ENCODE peak calls at places on chromosomes 4 and X, in four cellular contexts. One of them, this sample, is unnamed. For H3K4me1, the result is how much of the 10 kb centered on the place peaks cover.

GRCh38 chr4:12924728-12925320 is 559.3 kb downstream of the RAB28 start:
- DNase-seq in HepG2: peak
- DNase-seq in stomach: no peak
- DNase-seq in suprapubic skin: no peak
- DNase-seq in this sample: no peak

GRCh38 chrX:23779025-23779424 is 3.9 kb upstream of the SAT1 start:
- DNase-seq in stomach: no peak
- DNase-seq in HepG2: no peak
- DNase-seq in suprapubic skin: no peak
- DNase-seq in this sample: no peak

GRCh38 chrX:109356684-109357083 is 125.2 kb downstream of the GUCY2F start:
- DNase-seq in HepG2: no peak
- DNase-seq in stomach: no peak
- DNase-seq in suprapubic skin: no peak
- DNase-seq in this sample: no peak

GRCh38 chr4:150237110-150237852 is 159.0 kb downstream of the DCLK2 start:
- DNase-seq in stomach: no peak
- DNase-seq in suprapubic skin: no peak
- DNase-seq in HepG2: no peak
- DNase-seq in this sample: no peak

GRCh38 chr4:135073389-135073788 is 871.8 kb upstream of the PABPC4L start:
- DNase-seq in stomach: no peak
- DNase-seq in HepG2: no peak
- DNase-seq in suprapubic skin: no peak
- DNase-seq in this sample: no peak

GRCh38 chrX:132488092-132488749 is 617 bp downstream of the MBNL3 start:
- DNase-seq in stomach: no peak
- DNase-seq in suprapubic skin: no peak
- DNase-seq in HepG2: no peak
- DNase-seq in this sample: peak

GRCh38 chrX:19833034-19833677 is 54.2 kb downstream of the SH3KBP1 start:
- DNase-seq in HepG2: no peak
- DNase-seq in stomach: no peak
- DNase-seq in suprapubic skin: no peak
- DNase-seq in this sample: no peak

GRCh38 chr4:170007113-170007512 is 19.1 kb downstream of the MFAP3L start:
- DNase-seq in stomach: no peak
- DNase-seq in suprapubic skin: no peak
- DNase-seq in HepG2: no peak
- DNase-seq in this sample: no peak

GRCh38 chr4:6926681-6927478 is 17.3 kb downstream of the TBC1D14 start:
- DNase-seq in stomach: peak
- DNase-seq in HepG2: peak
- DNase-seq in suprapubic skin: no peak
- DNase-seq in this sample: no peak

GRCh38 chr4:38028556-38028955 is 68.4 kb downstream of the PTTG2 start:
- DNase-seq in suprapubic skin: no peak
- DNase-seq in HepG2: no peak
- DNase-seq in stomach: no peak
- DNase-seq in this sample: no peak

GRCh38 chr4:74942251-74942917 is 9.5 kb downstream of the PARM1 start:
- DNase-seq in HepG2: no peak
- DNase-seq in stomach: no peak
- DNase-seq in suprapubic skin: no peak
- DNase-seq in this sample: no peak

GRCh38 chrX:23003121-23003520 is 3.4 kb downstream of the DDX53 start:
- DNase-seq in suprapubic skin: no peak
- DNase-seq in HepG2: no peak
- DNase-seq in stomach: no peak
- DNase-seq in this sample: no peak

GRCh38 chrX:70454441-70455365 is 10.1 kb downstream of the DLG3 start:
- DNase-seq in HepG2: peak
- DNase-seq in suprapubic skin: no peak
- DNase-seq in stomach: peak
- DNase-seq in this sample: peak

GRCh38 chr4:23269583-23269982 is 576.8 kb downstream of the GBA3 start:
- DNase-seq in suprapubic skin: no peak
- DNase-seq in HepG2: no peak
- DNase-seq in stomach: no peak
- DNase-seq in this sample: no peak

GRCh38 chr4:181372014-181372413 is 871.2 kb upstream of the TENM3 start:
- DNase-seq in stomach: no peak
- DNase-seq in HepG2: no peak
- DNase-seq in suprapubic skin: no peak
- DNase-seq in this sample: no peak

GRCh38 chrX:2561461-2561860 is 60.7 kb upstream of the DHRSX start:
- DNase-seq in stomach: no peak
- DNase-seq in suprapubic skin: no peak
- DNase-seq in HepG2: no peak
- DNase-seq in this sample: no peak

GRCh38 chrX:71181558-71181909 is 36.9 kb downstream of the NLGN3 start:
- DNase-seq in stomach: no peak
- DNase-seq in HepG2: no peak
- DNase-seq in suprapubic skin: no peak
- DNase-seq in this sample: no peak

GRCh38 chrX:19852014-19853005 is 35.1 kb downstream of the SH3KBP1 start:
- DNase-seq in stomach: no peak
- DNase-seq in suprapubic skin: no peak
- DNase-seq in HepG2: peak
- DNase-seq in this sample: no peak

GRCh38 chr4:101989551-101989950 is 199.0 kb downstream of the BANK1 start:
- DNase-seq in HepG2: no peak
- DNase-seq in stomach: no peak
- DNase-seq in suprapubic skin: no peak
- DNase-seq in this sample: no peak

GRCh38 chr4:127771535-127772275 is 10.4 kb upstream of the HSPA4L start:
- DNase-seq in HepG2: no peak
- DNase-seq in stomach: no peak
- DNase-seq in suprapubic skin: no peak
- DNase-seq in this sample: no peak

GRCh38 chrX:14697453-14697852 is 168.1 kb downstream of the GLRA2 start:
- DNase-seq in HepG2: peak
- DNase-seq in suprapubic skin: no peak
- DNase-seq in stomach: peak
- DNase-seq in this sample: peak

GRCh38 chrX:25721564-25721963 is 416.6 kb upstream of the MAGEB18 start:
- DNase-seq in suprapubic skin: no peak
- DNase-seq in stomach: no peak
- DNase-seq in HepG2: peak
- DNase-seq in this sample: no peak

GRCh38 chr4:153649572-153649991 is 34.5 kb upstream of the TLR2 start:
- DNase-seq in stomach: no peak
- DNase-seq in suprapubic skin: no peak
- DNase-seq in HepG2: peak
- DNase-seq in this sample: no peak

GRCh38 chr4:38311495-38311894 is 351.3 kb downstream of the PTTG2 start:
- DNase-seq in HepG2: no peak
- DNase-seq in stomach: no peak
- DNase-seq in suprapubic skin: no peak
- DNase-seq in this sample: no peak

GRCh38 chrX:7147431-7147977 is at the start of gene STS:
- DNase-seq in stomach: peak
- DNase-seq in suprapubic skin: peak
- DNase-seq in HepG2: no peak
- DNase-seq in this sample: peak

GRCh38 chrX:42021058-42021457 is 97.7 kb upstream of the CASK start:
- DNase-seq in suprapubic skin: no peak
- DNase-seq in stomach: no peak
- DNase-seq in HepG2: no peak
- DNase-seq in this sample: no peak

GRCh38 chrX:69128573-69128972 is 36.7 kb downstream of the PJA1 start:
- DNase-seq in suprapubic skin: no peak
- DNase-seq in stomach: peak
- DNase-seq in HepG2: no peak
- DNase-seq in this sample: peak

GRCh38 chr4:105741548-105741947 is 33.0 kb downstream of the GSTCD start:
- DNase-seq in suprapubic skin: no peak
- DNase-seq in stomach: no peak
- DNase-seq in HepG2: no peak
- DNase-seq in this sample: no peak

GRCh38 chrX:110442631-110443030 is 84.0 kb downstream of the RTL9 start:
- DNase-seq in stomach: no peak
- DNase-seq in HepG2: peak
- DNase-seq in suprapubic skin: no peak
- DNase-seq in this sample: no peak

GRCh38 chr4:95265814-95266740 is 282.7 kb downstream of the UNC5C start:
- DNase-seq in HepG2: no peak
- DNase-seq in suprapubic skin: no peak
- DNase-seq in stomach: no peak
- DNase-seq in this sample: no peak

GRCh38 chr4:110163327-110164070 is 34.9 kb downstream of the ELOVL6 start:
- DNase-seq in HepG2: no peak
- DNase-seq in suprapubic skin: no peak
- DNase-seq in stomach: no peak
- DNase-seq in this sample: no peak

GRCh38 chrX:70497026-70497425 is 52.4 kb downstream of the DLG3 start:
- DNase-seq in stomach: no peak
- DNase-seq in HepG2: no peak
- DNase-seq in suprapubic skin: no peak
- DNase-seq in this sample: no peak

GRCh38 chr4:170589597-170590191 is 499.9 kb upstream of the AADAT start:
- DNase-seq in HepG2: peak
- DNase-seq in stomach: no peak
- DNase-seq in suprapubic skin: no peak
- DNase-seq in this sample: no peak

GRCh38 chrX:114152130-114152529 is 431.8 kb upstream of the HTR2C start:
- DNase-seq in HepG2: peak
- DNase-seq in suprapubic skin: no peak
- DNase-seq in stomach: no peak
- DNase-seq in this sample: no peak

GRCh38 chr4:86398187-86398586 is 38.3 kb upstream of the MAPK10 start:
- DNase-seq in stomach: no peak
- DNase-seq in suprapubic skin: no peak
- DNase-seq in HepG2: no peak
- DNase-seq in this sample: no peak

GRCh38 chr4:122836941-122837340 is 10.3 kb downstream of the FGF2 start:
- DNase-seq in suprapubic skin: no peak
- DNase-seq in HepG2: no peak
- DNase-seq in stomach: no peak
- DNase-seq in this sample: no peak

GRCh38 chr4:83722730-83723269 is 186.9 kb downstream of the GPAT3 start:
- DNase-seq in HepG2: no peak
- DNase-seq in stomach: no peak
- DNase-seq in suprapubic skin: no peak
- DNase-seq in this sample: no peak
- TF ChIP-seq POLR2AphosphoS5 in HepG2: no peak
- TF ChIP-seq POLR2AphosphoS5 in stomach: no peak
- TF ChIP-seq POLR2AphosphoS5 in suprapubic skin: no peak
- TF ChIP-seq POLR2AphosphoS5 in this sample: no peak

DNA sequence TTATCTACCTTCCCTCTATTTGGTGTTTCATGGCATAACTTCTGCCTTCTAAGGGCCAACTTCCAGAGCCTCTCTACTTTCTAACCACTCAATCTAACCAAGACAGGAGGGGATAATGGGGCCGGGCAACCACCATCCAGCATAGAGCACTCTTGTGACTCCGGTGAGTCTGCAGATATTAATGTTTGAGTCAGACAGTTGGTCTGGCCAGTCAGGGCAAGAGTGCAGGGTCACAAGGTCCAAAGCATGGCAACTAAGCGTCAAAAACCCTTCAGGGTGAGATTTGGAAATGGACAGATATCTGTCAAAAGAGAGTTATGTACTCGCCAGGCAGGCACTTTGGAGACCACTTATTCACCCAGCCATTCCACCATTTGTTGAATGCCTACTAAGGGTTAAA is 105.0 kb downstream of the PALLD start:
- DNase-seq in stomach: no peak
- DNase-seq in HepG2: no peak
- DNase-seq in suprapubic skin: no peak
- DNase-seq in this sample: no peak
- H3K4me1 ChIP-seq in stomach: under half
- H3K4me1 ChIP-seq in HepG2: under half
- H3K4me1 ChIP-seq in suprapubic skin: under half
- H3K4me1 ChIP-seq in this sample: under half

DNA sequence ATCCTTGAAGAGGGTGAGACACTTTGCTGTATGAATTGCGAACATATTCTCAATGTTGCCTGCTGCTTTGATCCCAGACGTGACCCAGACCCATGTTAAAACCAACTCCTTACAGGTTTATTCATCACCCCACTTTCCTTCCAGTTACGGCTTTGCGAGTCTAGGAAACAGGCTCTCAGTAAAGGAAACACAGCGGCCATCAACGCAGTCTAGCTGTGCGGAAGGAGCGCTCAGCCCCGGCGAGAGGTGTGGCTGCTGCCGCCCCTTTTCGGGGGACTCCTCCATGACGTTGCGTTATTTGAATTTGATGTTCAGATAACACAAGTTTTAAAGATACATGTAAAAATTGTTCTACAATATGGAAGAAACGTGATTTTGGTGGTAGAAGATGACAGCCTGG is 206.4 kb upstream of the FAT1 start:
- DNase-seq in stomach: no peak
- DNase-seq in suprapubic skin: no peak
- DNase-seq in HepG2: no peak
- DNase-seq in this sample: no peak
- TF ChIP-seq POLR2AphosphoS5 in stomach: no peak
- TF ChIP-seq POLR2AphosphoS5 in suprapubic skin: no peak
- TF ChIP-seq POLR2AphosphoS5 in HepG2: no peak
- TF ChIP-seq POLR2AphosphoS5 in this sample: no peak

DNA sequence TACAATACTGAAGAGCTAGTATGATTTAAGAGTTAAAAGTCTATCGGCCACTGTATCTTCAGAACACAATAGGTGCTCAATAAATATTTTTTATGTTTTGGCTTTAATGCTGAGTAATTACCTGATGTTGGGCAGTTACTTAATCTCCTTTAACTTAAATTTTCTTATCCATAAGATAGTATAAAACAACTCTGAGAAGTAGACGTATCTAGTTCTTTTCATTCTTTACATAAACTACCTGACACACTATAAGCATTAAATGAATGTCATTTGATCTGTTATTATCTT is 22.9 kb downstream of the ELF2 start:
- DNase-seq in suprapubic skin: no peak
- DNase-seq in HepG2: no peak
- DNase-seq in stomach: no peak
- DNase-seq in this sample: no peak
- H3K4me1 ChIP-seq in suprapubic skin: under half
- H3K4me1 ChIP-seq in HepG2: under half
- H3K4me1 ChIP-seq in stomach: under half
- H3K4me1 ChIP-seq in this sample: under half

GRCh38 chr4:144562019-144562740 is 83.8 kb upstream of the HHIP start:
- DNase-seq in suprapubic skin: no peak
- DNase-seq in stomach: no peak
- DNase-seq in HepG2: no peak
- DNase-seq in this sample: peak
- TF ChIP-seq POLR2AphosphoS5 in suprapubic skin: no peak
- TF ChIP-seq POLR2AphosphoS5 in stomach: no peak
- TF ChIP-seq POLR2AphosphoS5 in HepG2: no peak
- TF ChIP-seq POLR2AphosphoS5 in this sample: no peak